ENCODE peak calls at places on chromosomes 2 and 18, in ten cellular contexts. N is left lung, U is RWPE2, E is body of pancreas, F is HCT116, G is psoas muscle, X is lower lobe of right lung, O is right lobe of liver, I is upper lobe of right lung, K is gastrocnemius medialis. Y is an unnamed sample.

GRCh38 chr18:31042068-31042390 is 513 bp downstream of the DSC3 start:
- ATAC-seq in N (peak; percentile 27), U (peak; percentile 33), E (no peak), F (peak; percentile 52), G (no peak), X (peak; percentile 19), O (no peak), I (no peak), K (no peak), Y (no peak)

GRCh38 chr2:70888925-70889715 is 46.6 kb upstream of the ATP6V1B1 start:
- ATAC-seq in N (peak; percentile 38), U (no peak), E (no peak), F (no peak), G (peak; percentile 49), X (no peak), O (peak; percentile 36), I (peak; percentile 12), K (no peak), Y (peak; percentile 16)

GRCh38 chr18:52370841-52371240 is 30.8 kb downstream of the DCC start:
- ATAC-seq in N (no peak), U (no peak), E (no peak), F (no peak), G (no peak), X (no peak), O (no peak), I (no peak), K (no peak), Y (no peak)

GRCh38 chr2:214103199-214104001 is 307.5 kb upstream of the VWC2L start:
- ATAC-seq in N (peak; percentile 85), U (peak; percentile 68), E (peak; percentile 78), F (no peak), G (no peak), X (peak; percentile 62), O (peak; percentile 46), I (peak; percentile 80), K (no peak), Y (no peak)

GRCh38 chr2:223930002-223930976 is 14.8 kb downstream of the WDFY1 start:
- ATAC-seq in N (peak; percentile 68), U (no peak), E (peak; percentile 48), F (no peak), G (peak; percentile 97), X (peak; percentile 82), O (peak; percentile 98), I (peak; percentile 91), K (peak; percentile 95), Y (peak; percentile 70)

GRCh38 chr2:149739171-149739879 is 151.8 kb upstream of the MMADHC start:
- ATAC-seq in N (no peak), U (no peak), E (no peak), F (no peak), G (no peak), X (no peak), O (no peak), I (no peak), K (no peak), Y (no peak)

GRCh38 chr2:141348481-141348880 is 782.3 kb downstream of the LRP1B start:
- ATAC-seq in N (no peak), U (no peak), E (no peak), F (no peak), G (no peak), X (no peak), O (no peak), I (no peak), K (no peak), Y (no peak)

GRCh38 chr2:111945444-111946293 is 47.3 kb downstream of the MERTK start:
- ATAC-seq in N (peak; percentile 6), U (no peak), E (peak; percentile 1), F (no peak), G (no peak), X (no peak), O (no peak), I (no peak), K (no peak), Y (peak; percentile 10)

GRCh38 chr2:67399831-67400489 is 2.8 kb downstream of the ETAA1 start:
- ATAC-seq in N (no peak), U (peak; percentile 34), E (no peak), F (no peak), G (no peak), X (no peak), O (no peak), I (no peak), K (no peak), Y (no peak)

GRCh38 chr2:129301431-129301913 is 678.0 kb upstream of the RAB6C start:
- ATAC-seq in N (peak; percentile 70), U (no peak), E (peak; percentile 68), F (no peak), G (peak; percentile 83), X (peak; percentile 48), O (no peak), I (peak; percentile 8), K (peak; percentile 86), Y (peak; percentile 90)

GRCh38 chr2:45928946-45929345 is 277.5 kb downstream of the PRKCE start:
- ATAC-seq in N (no peak), U (no peak), E (no peak), F (no peak), G (peak; percentile 62), X (no peak), O (no peak), I (no peak), K (no peak), Y (no peak)

GRCh38 chr18:75261430-75262223 is 51.0 kb downstream of the TSHZ1 start:
- ATAC-seq in N (no peak), U (no peak), E (no peak), F (no peak), G (no peak), X (no peak), O (peak; percentile 45), I (no peak), K (no peak), Y (no peak)

GRCh38 chr2:9763356-9764152 is 79.7 kb upstream of the TAF1B start:
- ATAC-seq in N (no peak), U (no peak), E (peak; percentile 63), F (no peak), G (peak; percentile 35), X (no peak), O (no peak), I (no peak), K (peak; percentile 16), Y (no peak)

GRCh38 chr2:8058652-8059051 is 623.2 kb upstream of the ID2 start:
- ATAC-seq in N (peak; percentile 33), U (no peak), E (no peak), F (no peak), G (no peak), X (peak; percentile 58), O (peak; percentile 59), I (peak; percentile 79), K (no peak), Y (no peak)
- H3K27ac ChIP-seq in N (no peak overlapping the region), U (no peak overlapping the region), E (no peak overlapping the region), F (no peak overlapping the region), G (no peak overlapping the region), X (no peak overlapping the region), O (no peak overlapping the region), I (no peak overlapping the region), K (no peak overlapping the region), Y (no peak overlapping the region)

GRCh38 chr2:236346366-236346765 is 82.2 kb upstream of the ASB18 start:
- ATAC-seq in N (no peak), U (no peak), E (no peak), F (no peak), G (no peak), X (no peak), O (no peak), I (no peak), K (no peak), Y (no peak)

GRCh38 chr2:236343400-236344161 is 79.4 kb upstream of the ASB18 start:
- ATAC-seq in N (peak; percentile 73), U (no peak), E (no peak), F (peak; percentile 80), G (peak; percentile 59), X (peak; percentile 22), O (peak; percentile 63), I (peak; percentile 50), K (no peak), Y (no peak)

GRCh38 chr2:236344446-236344845 is 80.2 kb upstream of the ASB18 start:
- ATAC-seq in N (no peak), U (no peak), E (no peak), F (no peak), G (no peak), X (no peak), O (no peak), I (no peak), K (no peak), Y (no peak)

GRCh38 chr2:236342951-236343350 is 78.7 kb upstream of the ASB18 start:
- ATAC-seq in N (no peak), U (no peak), E (no peak), F (no peak), G (no peak), X (no peak), O (no peak), I (no peak), K (no peak), Y (no peak)

GRCh38 chr2:236345081-236345714 is 81.0 kb upstream of the ASB18 start:
- ATAC-seq in N (no peak), U (no peak), E (no peak), F (no peak), G (no peak), X (no peak), O (no peak), I (no peak), K (no peak), Y (no peak)
- H3K4me1 ChIP-seq in N (no peaks in the 10 kb centered on the region), U (no peaks in the 10 kb centered on the region), E (no peaks in the 10 kb centered on the region), F (no peaks in the 10 kb centered on the region), G (no peaks in the 10 kb centered on the region), X (no peaks in the 10 kb centered on the region), O (no peaks in the 10 kb centered on the region), I (no peaks in the 10 kb centered on the region), K (no peaks in the 10 kb centered on the region), Y (no peaks in the 10 kb centered on the region)

GRCh38 chr2:24903527-24904103 is 16.4 kb downstream of the ADCY3 start:
- ATAC-seq in N (no peak), U (no peak), E (no peak), F (no peak), G (no peak), X (no peak), O (no peak), I (no peak), K (no peak), Y (no peak)

GRCh38 chr2:24894750-24895149 is 25.3 kb downstream of the ADCY3 start:
- ATAC-seq in N (no peak), U (no peak), E (no peak), F (no peak), G (no peak), X (no peak), O (no peak), I (no peak), K (no peak), Y (no peak)

GRCh38 chr2:24893934-24894333 is 26.1 kb downstream of the ADCY3 start:
- ATAC-seq in N (no peak), U (no peak), E (peak; percentile 35), F (no peak), G (no peak), X (no peak), O (no peak), I (no peak), K (no peak), Y (no peak)

GRCh38 chr2:24898122-24899109 is 21.6 kb downstream of the ADCY3 start:
- ATAC-seq in N (no peak), U (no peak), E (no peak), F (no peak), G (no peak), X (no peak), O (peak; percentile 20), I (no peak), K (no peak), Y (no peak)

GRCh38 chr2:24899361-24899760 is 20.7 kb downstream of the ADCY3 start:
- ATAC-seq in N (no peak), U (no peak), E (no peak), F (no peak), G (no peak), X (no peak), O (no peak), I (no peak), K (peak; percentile 18), Y (no peak)
- H3K9me3 ChIP-seq in N (peaks cover 3% of the 10 kb centered on the region), U (peaks cover 7% of the 10 kb centered on the region), E (peaks cover 12% of the 10 kb centered on the region), F (peaks cover 15% of the 10 kb centered on the region), G (peaks cover 16% of the 10 kb centered on the region), X (peaks cover 12% of the 10 kb centered on the region), O (no peaks in the 10 kb centered on the region), I (no peaks in the 10 kb centered on the region), K (no peaks in the 10 kb centered on the region), Y (no peaks in the 10 kb centered on the region)

GRCh38 chr18:61154866-61155265 is 178.4 kb upstream of the CDH20 start:
- ATAC-seq in N (no peak), U (no peak), E (no peak), F (no peak), G (no peak), X (no peak), O (no peak), I (no peak), K (no peak), Y (no peak)
- H3K27ac ChIP-seq in N (no peak overlapping the region), U (no peak overlapping the region), E (no peak overlapping the region), F (no peak overlapping the region), G (no peak overlapping the region), X (no peak overlapping the region), O (no peak overlapping the region), I (no peak overlapping the region), K (no peak overlapping the region), Y (no peak overlapping the region)